ENCODE peak calls at places on chromosomes 11 and 22, in six cellular contexts. H, A, C, U, Q and F are unnamed samples.

GRCh38 chr11:46295312-46295995 is 18.0 kb downstream of the CREB3L1 start:
- DNase-seq in H (peak; percentile 82), A (no peak), C (peak; percentile 70), U (peak; percentile 86), Q (peak; percentile 73), F (no peak)

GRCh38 chr11:59222464-59223065 is 9.8 kb upstream of the MPEG1 start:
- DNase-seq in H (no peak), A (no peak), C (no peak), U (no peak), Q (no peak), F (no peak)

GRCh38 chr11:92765965-92766371 is 203.5 kb upstream of the MTNR1B start:
- DNase-seq in H (no peak), A (peak; percentile 60), C (no peak), U (no peak), Q (peak; percentile 12), F (no peak)

GRCh38 chr11:112925516-112926310 is 35.5 kb upstream of the NCAM1 start:
- DNase-seq in H (no peak), A (no peak), C (no peak), U (no peak), Q (no peak), F (no peak)

GRCh38 chr22:44729391-44730012 is 22.9 kb upstream of the ARHGAP8 start:
- DNase-seq in H (no peak), A (no peak), C (no peak), U (no peak), Q (no peak), F (no peak)

GRCh38 chr11:34468209-34468841 is 29.6 kb downstream of the CAT start:
- DNase-seq in H (no peak), A (no peak), C (no peak), U (no peak), Q (no peak), F (no peak)

GRCh38 chr11:11555228-11555627 is 66.6 kb downstream of the GALNT18 start:
- DNase-seq in H (no peak), A (no peak), C (no peak), U (no peak), Q (no peak), F (no peak)

GRCh38 chr11:95089620-95090542 is at the start of gene ENDOD1:
- DNase-seq in H (peak; percentile 86), A (peak; percentile 74), C (peak; percentile 73), U (peak; percentile 79), Q (peak; percentile 75), F (no peak)

GRCh38 chr22:21651521-21652009 is 9.5 kb downstream of the SDF2L1 start:
- DNase-seq in H (no peak), A (no peak), C (no peak), U (no peak), Q (peak; percentile 68), F (no peak)

GRCh38 chr11:31784645-31785044 is 26.5 kb downstream of the PAX6 start:
- DNase-seq in H (no peak), A (no peak), C (no peak), U (no peak), Q (no peak), F (no peak)

GRCh38 chr22:46547179-46547882 is 9.9 kb upstream of the CELSR1 start:
- DNase-seq in H (peak; percentile 80), A (peak; percentile 71), C (no peak), U (peak; percentile 84), Q (no peak), F (no peak)

GRCh38 chr11:73314121-73314948 is 6.3 kb downstream of the ARHGEF17 start:
- DNase-seq in H (no peak), A (peak; percentile 77), C (no peak), U (no peak), Q (no peak), F (no peak)

GRCh38 chr11:98734686-98735085 is 286.1 kb upstream of the CNTN5 start:
- DNase-seq in H (no peak), A (no peak), C (no peak), U (no peak), Q (no peak), F (no peak)

GRCh38 chr11:126602349-126602940 is 247.0 kb downstream of the ST3GAL4 start:
- DNase-seq in H (peak; percentile 38), A (no peak), C (no peak), U (no peak), Q (no peak), F (no peak)

GRCh38 chr11:128905345-128906184 is 14.4 kb downstream of the KCNJ5 start:
- DNase-seq in H (no peak), A (no peak), C (no peak), U (no peak), Q (no peak), F (no peak)

GRCh38 chr22:48268771-48269552 is 1506.5 kb downstream of the TBC1D22A start:
- DNase-seq in H (peak; percentile 51), A (no peak), C (no peak), U (no peak), Q (no peak), F (no peak)

GRCh38 chr11:120432056-120433018 is 79.2 kb upstream of the GRIK4 start:
- DNase-seq in H (no peak), A (no peak), C (no peak), U (peak; percentile 51), Q (no peak), F (peak; percentile 51)

GRCh38 chr11:117591316-117592039 is 205.5 kb downstream of the DSCAML1 start:
- DNase-seq in H (peak; percentile 47), A (no peak), C (peak; percentile 33), U (no peak), Q (no peak), F (no peak)

GRCh38 chr22:43275545-43275981 is 67.6 kb downstream of the SCUBE1 start:
- DNase-seq in H (no peak), A (no peak), C (no peak), U (no peak), Q (no peak), F (no peak)

GRCh38 chr11:65435981-65436411 is 13.4 kb downstream of the NEAT1 start:
- DNase-seq in H (peak; percentile 62), A (peak; percentile 68), C (no peak), U (no peak), Q (no peak), F (no peak)
- H3K4me1 ChIP-seq in H (peaks cover 96% of the 10 kb centered on the region), A (peaks cover 89% of the 10 kb centered on the region), C (no peaks in the 10 kb centered on the region), U (peaks cover 9% of the 10 kb centered on the region), Q (no peaks in the 10 kb centered on the region), F (peaks cover 95% of the 10 kb centered on the region)

GRCh38 chr11:1759151-1759850 is 4.4 kb downstream of the CTSD start:
- DNase-seq in H (no peak), A (no peak), C (no peak), U (no peak), Q (no peak), F (no peak)
- H3K4me1 ChIP-seq in H (peaks cover 78% of the 10 kb centered on the region), A (peaks cover 89% of the 10 kb centered on the region), C (peaks cover 3% of the 10 kb centered on the region), U (peaks cover 7% of the 10 kb centered on the region), Q (peaks cover 5% of the 10 kb centered on the region), F (peaks cover 42% of the 10 kb centered on the region)

GRCh38 chr11:9691865-9692264 is 28.0 kb downstream of the SWAP70 start:
- DNase-seq in H (no peak), A (no peak), C (no peak), U (no peak), Q (no peak), F (no peak)

GRCh38 chr11:9688716-9689511 is 25.0 kb downstream of the SWAP70 start:
- DNase-seq in H (no peak), A (no peak), C (no peak), U (no peak), Q (no peak), F (no peak)

GRCh38 chr11:9687736-9688494 is 24.0 kb downstream of the SWAP70 start:
- DNase-seq in H (no peak), A (no peak), C (no peak), U (no peak), Q (no peak), F (no peak)

GRCh38 chr11:9692696-9693095 is 28.8 kb downstream of the SWAP70 start:
- DNase-seq in H (no peak), A (no peak), C (no peak), U (no peak), Q (no peak), F (no peak)

DNA sequence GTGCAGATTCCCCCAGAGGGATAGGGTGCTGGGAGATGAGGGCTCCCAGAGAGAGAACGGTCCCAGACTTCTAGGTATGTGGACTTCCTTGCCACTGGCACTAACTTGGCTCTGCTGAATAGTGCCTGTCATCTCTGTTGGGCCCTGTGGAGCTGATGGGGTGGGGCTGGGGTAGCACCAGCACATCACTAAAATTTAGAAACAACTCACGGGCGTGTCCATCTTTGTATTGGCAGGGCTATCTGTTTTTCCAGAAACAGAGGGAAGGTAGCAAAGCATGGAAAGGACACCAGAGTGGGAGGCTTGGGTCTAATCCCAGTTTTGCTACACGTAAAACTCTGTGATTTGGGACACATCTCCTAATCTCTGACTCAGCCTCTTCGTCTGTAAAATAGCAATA is 25.8 kb downstream of the SWAP70 start:
- DNase-seq in H (peak; percentile 64), A (no peak), C (no peak), U (no peak), Q (no peak), F (no peak)
- H3K4me1 ChIP-seq in H (peaks cover 59% of the 10 kb centered on the region), A (peaks cover 27% of the 10 kb centered on the region), C (no peaks in the 10 kb centered on the region), U (peaks cover 35% of the 10 kb centered on the region), Q (peaks cover 15% of the 10 kb centered on the region), F (peaks cover 48% of the 10 kb centered on the region)

GRCh38 chr22:36343070-36343719 is 44.6 kb downstream of the MYH9 start:
- DNase-seq in H (no peak), A (no peak), C (no peak), U (no peak), Q (no peak), F (no peak)

GRCh38 chr22:36339171-36340065 is 48.3 kb downstream of the MYH9 start:
- DNase-seq in H (no peak), A (no peak), C (no peak), U (no peak), Q (no peak), F (no peak)

GRCh38 chr22:36337365-36338130 is 50.2 kb downstream of the MYH9 start:
- DNase-seq in H (no peak), A (no peak), C (no peak), U (no peak), Q (no peak), F (no peak)

GRCh38 chr22:36341640-36342041 is 46.1 kb downstream of the MYH9 start:
- DNase-seq in H (no peak), A (no peak), C (no peak), U (no peak), Q (no peak), F (no peak)

GRCh38 chr22:36340621-36341020 is 47.1 kb downstream of the MYH9 start:
- DNase-seq in H (no peak), A (no peak), C (no peak), U (no peak), Q (no peak), F (no peak)
- H3K4me1 ChIP-seq in H (peaks cover 82% of the 10 kb centered on the region), A (peaks cover 100% of the 10 kb centered on the region), C (peaks cover under 1% of the 10 kb centered on the region), U (peaks cover 72% of the 10 kb centered on the region), Q (peaks cover 24% of the 10 kb centered on the region), F (peaks cover 71% of the 10 kb centered on the region)

DNA sequence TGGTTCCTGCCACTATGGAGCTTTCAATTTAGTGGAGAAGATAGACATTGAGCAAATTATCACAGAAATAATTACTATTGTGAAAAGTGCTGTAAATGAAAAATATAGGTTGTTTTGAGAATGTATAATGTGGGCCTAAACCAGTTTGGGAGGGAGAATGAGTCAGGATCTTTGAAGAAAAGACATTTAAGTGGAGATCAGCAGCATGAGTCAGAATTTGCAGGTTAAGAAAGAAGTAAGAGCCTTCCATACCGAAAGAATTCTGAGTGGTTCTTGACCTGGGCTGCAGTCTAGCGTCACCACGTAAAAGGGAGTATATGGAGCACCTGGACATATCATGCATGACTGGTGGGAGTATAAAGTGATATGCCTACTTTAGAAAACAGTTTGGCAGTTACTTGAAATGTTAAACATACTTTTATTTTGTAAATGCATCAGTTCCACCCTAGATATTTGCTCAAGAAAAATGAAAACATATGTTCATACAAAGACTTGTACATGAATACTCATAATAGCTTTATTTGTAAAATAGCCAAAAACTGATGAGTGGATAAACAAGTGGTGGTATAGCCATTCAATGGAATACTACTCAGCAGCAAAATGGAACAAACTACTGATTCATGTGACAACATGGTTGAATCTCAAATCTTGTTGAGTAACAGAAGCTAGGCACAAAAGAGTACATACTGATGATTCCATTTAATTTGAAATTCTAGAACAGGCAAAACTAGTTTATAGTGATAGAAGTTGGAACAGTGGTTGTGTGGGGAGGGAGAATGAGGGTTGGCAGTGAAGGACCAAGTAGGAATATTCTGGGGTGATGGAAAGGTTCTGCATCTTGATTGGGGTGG is 99.2 kb downstream of the STIM1 start:
- DNase-seq in H (no peak), A (no peak), C (no peak), U (no peak), Q (no peak), F (no peak)
- H3K4me1 ChIP-seq in H (peaks cover 49% of the 10 kb centered on the region), A (peaks cover 22% of the 10 kb centered on the region), C (no peaks in the 10 kb centered on the region), U (peaks cover 13% of the 10 kb centered on the region), Q (peaks cover 16% of the 10 kb centered on the region), F (peaks cover 13% of the 10 kb centered on the region)